ENCODE peak calls at places on chromosomes 12 and 14, in nine cellular contexts. E, T, U, Y, A, H, K, L and C are unnamed samples.

GRCh38 chr12:25364529-25365339 is 114.0 kb upstream of the KRAS start:
- DNase-seq in T (no peak), H (no peak), E (no peak), K (no peak), A (no peak), L (no peak), Y (no peak), U (no peak), C (no peak)

GRCh38 chr12:15404485-15404884 is 82.2 kb downstream of the PTPRO start:
- DNase-seq in U (no peak), H (no peak), Y (no peak), A (no peak), L (no peak), E (no peak), K (no peak), T (no peak), C (no peak)

GRCh38 chr14:103224996-103225874 is 102.0 kb downstream of the TNFAIP2 start:
- DNase-seq in H (no peak), E (no peak), L (no peak), K (no peak), A (no peak), T (no peak), U (no peak), Y (no peak), C (no peak)

GRCh38 chr14:75822522-75823288 is 159.1 kb downstream of the TGFB3 start:
- DNase-seq in H (no peak), U (no peak), A (no peak), K (no peak), L (no peak), T (no peak), Y (no peak), E (no peak), C (no peak)

GRCh38 chr14:93035917-93036651 is 79.6 kb downstream of the ITPK1 start:
- DNase-seq in Y (peak; percentile 65), L (peak; percentile 24), H (no peak), U (no peak), A (no peak), T (peak; percentile 48), E (no peak), K (peak; percentile 59), C (peak; percentile 94)

GRCh38 chr14:105863296-105864108 is 337.1 kb downstream of the TMEM121 start:
- DNase-seq in H (no peak), Y (peak; percentile 1), U (no peak), L (no peak), T (peak; percentile 4), E (peak; percentile 20), A (no peak), K (peak; percentile 4), C (peak; percentile 18)

GRCh38 chr12:75862692-75863471 is 168.7 kb downstream of the PHLDA1 start:
- DNase-seq in U (no peak), E (no peak), K (peak; percentile 23), T (no peak), H (no peak), L (no peak), Y (no peak), A (no peak), C (no peak)

GRCh38 chr12:119869720-119870119 is 7.4 kb downstream of the CIT start:
- DNase-seq in Y (no peak), A (peak; percentile 51), L (no peak), H (no peak), K (no peak), T (no peak), E (no peak), U (no peak), C (no peak)

DNA sequence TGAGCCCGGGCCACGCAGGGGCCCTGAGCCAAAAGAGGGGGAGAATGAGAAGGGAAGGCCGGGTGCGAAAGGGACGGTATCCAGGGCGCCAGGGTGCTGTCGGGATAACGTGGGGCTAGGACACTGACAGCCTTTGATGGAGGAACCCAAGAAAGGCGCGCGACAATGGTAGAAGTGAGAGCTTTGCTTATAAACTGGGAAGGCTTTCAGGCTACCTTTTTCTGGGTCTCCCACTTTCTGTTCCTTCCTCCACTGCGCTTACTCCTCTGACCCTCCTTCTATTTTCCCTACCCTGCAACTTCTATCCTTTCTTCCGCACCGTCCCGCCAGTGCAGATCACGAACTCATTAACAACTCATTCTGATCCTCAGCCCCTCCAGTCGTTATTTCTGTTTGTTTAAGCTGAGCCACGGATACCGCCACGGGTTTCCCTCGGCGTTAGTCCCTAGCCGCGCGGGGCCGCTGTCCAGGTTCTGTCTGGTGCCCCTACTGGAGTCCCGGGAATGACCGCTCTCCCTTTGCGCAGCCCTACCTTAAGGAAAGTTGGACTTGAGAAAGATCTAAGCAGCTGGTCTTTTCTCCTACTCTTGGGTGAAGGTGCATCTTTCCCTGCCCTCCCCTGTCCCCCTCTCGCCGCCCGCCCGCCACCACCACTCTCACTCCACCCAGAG is 3.0 kb downstream of the SSTR1 start:
- DNase-seq in H (no peak), A (peak; percentile 59), E (no peak), Y (peak; percentile 15), K (no peak), U (no peak), T (no peak), L (no peak), C (no peak)
- TF ChIP-seq CTCF in H (peak; percentile 19), A (peak; percentile 14), E (peak; percentile 45), Y (no peak), K (no peak), U (no peak), T (no peak), L (no peak), C (no peak)

GRCh38 chr12:80713419-80713818 is 3.3 kb upstream of the MYF5 start:
- DNase-seq in E (no peak), K (no peak), A (no peak), H (no peak), T (no peak), U (no peak), Y (no peak), L (no peak), C (no peak)

GRCh38 chr12:80714846-80715245 is 1.9 kb upstream of the MYF5 start:
- DNase-seq in H (no peak), U (no peak), A (no peak), K (no peak), L (no peak), T (no peak), E (no peak), Y (no peak), C (no peak)

GRCh38 chr12:80715850-80716249 is 862 bp upstream of the MYF5 start:
- DNase-seq in E (no peak), Y (no peak), U (no peak), H (no peak), K (no peak), T (no peak), L (no peak), A (no peak), C (no peak)

GRCh38 chr12:80712866-80713265 is 3.8 kb upstream of the MYF5 start:
- DNase-seq in U (no peak), Y (no peak), T (no peak), A (no peak), K (no peak), L (no peak), E (no peak), H (no peak), C (no peak)

DNA sequence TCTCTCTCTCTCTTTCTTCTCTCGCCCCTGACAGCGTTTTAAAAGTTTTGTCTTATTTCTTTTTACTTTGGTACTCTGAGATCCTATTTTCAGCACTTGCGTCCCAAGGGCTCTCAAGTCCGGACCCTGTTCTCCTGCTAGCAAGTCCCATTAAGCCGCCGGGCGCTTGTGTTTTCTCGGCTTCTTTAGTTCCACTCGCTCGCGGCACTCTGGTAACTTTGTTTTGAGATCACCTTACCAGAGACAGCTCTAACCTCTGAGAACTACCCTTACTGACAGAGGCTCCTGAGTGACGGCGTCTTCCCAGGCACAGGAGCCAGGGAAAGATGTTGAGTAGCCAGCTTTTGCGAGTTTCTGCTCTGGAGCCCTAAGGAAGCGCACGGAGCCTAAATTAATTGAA is 2.7 kb upstream of the MYF5 start:
- DNase-seq in T (no peak), U (no peak), A (peak; percentile 66), E (peak; percentile 72), Y (no peak), K (no peak), H (no peak), L (no peak), C (no peak)
- H3K27me3 ChIP-seq in T (peaks cover 29% of the 10 kb centered on the region), U (peaks cover 22% of the 10 kb centered on the region), A (no peaks in the 10 kb centered on the region), E (peaks cover 40% of the 10 kb centered on the region), Y (no peaks in the 10 kb centered on the region), K (peaks cover 25% of the 10 kb centered on the region), H (peaks cover 14% of the 10 kb centered on the region), L (peaks cover 3% of the 10 kb centered on the region), C (peaks cover 61% of the 10 kb centered on the region)

GRCh38 chr12:93192878-93193277 is 184.8 kb upstream of the NUDT4 start:
- DNase-seq in U (no peak), A (no peak), Y (no peak), E (no peak), H (no peak), K (no peak), L (no peak), T (no peak), C (no peak)

GRCh38 chr12:93195511-93195910 is 182.2 kb upstream of the NUDT4 start:
- DNase-seq in A (no peak), E (no peak), K (no peak), L (no peak), Y (no peak), U (no peak), H (no peak), T (no peak), C (no peak)

GRCh38 chr12:93186621-93187020 is 191.1 kb upstream of the NUDT4 start:
- DNase-seq in K (no peak), H (no peak), U (no peak), A (no peak), Y (no peak), E (no peak), L (no peak), T (no peak), C (no peak)

GRCh38 chr12:93191956-93192355 is 185.8 kb upstream of the NUDT4 start:
- DNase-seq in U (no peak), H (no peak), Y (no peak), E (no peak), L (no peak), A (peak; percentile 74), T (no peak), K (peak; percentile 47), C (no peak)

GRCh38 chr12:93191461-93191860 is 186.3 kb upstream of the NUDT4 start:
- DNase-seq in K (no peak), A (no peak), H (no peak), E (no peak), Y (no peak), U (no peak), T (no peak), L (no peak), C (no peak)
- H3K27ac ChIP-seq in K (no peak overlapping the region), A (peak overlapping the region; percentile 76), H (no peak overlapping the region), E (no peak overlapping the region), Y (no peak overlapping the region), U (no peak overlapping the region), T (peak overlapping the region; percentile 60), L (no peak overlapping the region), C (peak overlapping the region; percentile 63)

DNA sequence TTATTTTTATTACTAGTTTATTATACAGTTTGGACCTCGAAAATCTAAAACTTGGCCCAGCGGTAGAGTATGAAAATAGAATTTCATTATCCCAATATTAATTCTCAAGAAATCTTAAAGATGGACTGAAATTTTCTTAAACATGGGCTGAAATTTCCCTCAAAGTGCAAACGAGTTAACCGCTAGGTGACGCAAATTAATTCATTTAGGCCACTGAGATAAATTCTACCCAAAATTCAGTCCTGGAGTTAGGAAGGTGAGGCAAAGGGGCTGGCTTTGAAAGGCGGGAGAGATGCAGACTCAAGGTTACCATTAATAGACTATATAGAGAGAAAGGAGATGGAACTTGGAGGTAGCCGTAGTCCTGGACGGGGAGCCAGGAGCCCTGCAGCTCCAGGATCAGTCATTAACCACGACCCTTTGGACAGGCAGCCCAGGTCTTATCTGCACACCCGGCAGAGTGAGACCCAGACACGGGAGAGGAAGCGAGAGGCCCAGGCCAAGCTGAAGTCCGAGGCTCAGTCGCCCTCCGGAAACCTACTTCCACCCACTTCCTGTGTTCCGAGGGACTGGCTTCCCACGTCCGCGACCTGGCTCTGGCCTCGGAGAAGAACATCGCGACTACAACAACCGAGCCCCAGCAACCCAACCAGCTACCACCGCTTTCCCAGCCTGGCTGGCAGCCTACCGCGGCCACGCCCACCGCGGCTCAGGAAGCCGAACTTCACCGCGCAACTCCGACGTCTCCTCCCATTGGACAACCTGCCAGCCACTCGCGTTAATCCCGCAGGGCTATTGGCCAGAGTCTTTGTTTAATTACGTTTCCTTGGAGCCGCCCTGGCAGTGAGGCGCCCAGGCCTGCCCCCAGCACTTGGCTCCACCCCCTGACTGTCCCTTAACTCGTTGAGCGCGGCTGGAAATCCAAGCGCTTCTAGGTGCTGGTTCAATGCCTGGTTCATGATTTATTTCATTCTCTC is at the start of gene EFCAB11:
- DNase-seq in L (peak; percentile 92), Y (peak; percentile 97), H (peak; percentile 96), K (peak; percentile 98), E (peak; percentile 99), U (peak; percentile 92), T (peak; percentile 95), A (peak; percentile 98), C (peak; percentile 98)
- TF ChIP-seq CTCF in L (no peak), Y (no peak), H (no peak), K (no peak), E (peak; percentile 48), U (no peak), T (no peak), A (no peak), C (no peak)